ENCODE peak calls at places on chromosome 21, in four cellular contexts. One of them, this sample, is unnamed. For H3K4me1, the result is how much of the 10 kb centered on the place peaks cover.

GRCh38 chr21:44761011-44761729 is 40.5 kb downstream of the UBE2G2 start:
- DNase-seq in CD4-positive, CD25-positive, alpha-beta regulatory T cell: no peak
- DNase-seq in left ventricle myocardium inferior: no peak
- DNase-seq in small intestine: peak
- DNase-seq in this sample: no peak

GRCh38 chr21:44438531-44439210 is 16.6 kb upstream of the LRRC3 start:
- DNase-seq in small intestine: peak
- DNase-seq in CD4-positive, CD25-positive, alpha-beta regulatory T cell: no peak
- DNase-seq in left ventricle myocardium inferior: peak
- DNase-seq in this sample: no peak

GRCh38 chr21:35801388-35801787 is 258.9 kb downstream of the SETD4 start:
- DNase-seq in small intestine: no peak
- DNase-seq in CD4-positive, CD25-positive, alpha-beta regulatory T cell: no peak
- DNase-seq in left ventricle myocardium inferior: no peak
- DNase-seq in this sample: no peak

GRCh38 chr21:44734841-44735240 is 23.5 kb upstream of the TSPEAR start:
- DNase-seq in small intestine: no peak
- DNase-seq in left ventricle myocardium inferior: no peak
- DNase-seq in CD4-positive, CD25-positive, alpha-beta regulatory T cell: no peak
- DNase-seq in this sample: no peak

GRCh38 chr21:44800103-44800502 is 1.5 kb downstream of the UBE2G2 start:
- DNase-seq in left ventricle myocardium inferior: no peak
- DNase-seq in CD4-positive, CD25-positive, alpha-beta regulatory T cell: no peak
- DNase-seq in small intestine: peak
- DNase-seq in this sample: no peak

GRCh38 chr21:41112740-41113692 is 54.9 kb upstream of the BACE2 start:
- DNase-seq in small intestine: peak
- DNase-seq in left ventricle myocardium inferior: no peak
- DNase-seq in CD4-positive, CD25-positive, alpha-beta regulatory T cell: no peak
- DNase-seq in this sample: no peak

GRCh38 chr21:24716306-24716918 is 890.9 kb downstream of the MRPL39 start:
- DNase-seq in CD4-positive, CD25-positive, alpha-beta regulatory T cell: no peak
- DNase-seq in small intestine: no peak
- DNase-seq in left ventricle myocardium inferior: no peak
- DNase-seq in this sample: no peak

GRCh38 chr21:29187939-29188338 is 57.5 kb downstream of the MAP3K7CL start:
- DNase-seq in CD4-positive, CD25-positive, alpha-beta regulatory T cell: no peak
- DNase-seq in small intestine: peak
- DNase-seq in left ventricle myocardium inferior: no peak
- DNase-seq in this sample: no peak

GRCh38 chr21:45279446-45280177 is 8.1 kb downstream of the POFUT2 start:
- DNase-seq in left ventricle myocardium inferior: no peak
- DNase-seq in CD4-positive, CD25-positive, alpha-beta regulatory T cell: no peak
- DNase-seq in small intestine: no peak
- DNase-seq in this sample: no peak

GRCh38 chr21:35351434-35351833 is 302.3 kb upstream of the RUNX1 start:
- DNase-seq in small intestine: no peak
- DNase-seq in left ventricle myocardium inferior: no peak
- DNase-seq in CD4-positive, CD25-positive, alpha-beta regulatory T cell: no peak
- DNase-seq in this sample: no peak

DNA sequence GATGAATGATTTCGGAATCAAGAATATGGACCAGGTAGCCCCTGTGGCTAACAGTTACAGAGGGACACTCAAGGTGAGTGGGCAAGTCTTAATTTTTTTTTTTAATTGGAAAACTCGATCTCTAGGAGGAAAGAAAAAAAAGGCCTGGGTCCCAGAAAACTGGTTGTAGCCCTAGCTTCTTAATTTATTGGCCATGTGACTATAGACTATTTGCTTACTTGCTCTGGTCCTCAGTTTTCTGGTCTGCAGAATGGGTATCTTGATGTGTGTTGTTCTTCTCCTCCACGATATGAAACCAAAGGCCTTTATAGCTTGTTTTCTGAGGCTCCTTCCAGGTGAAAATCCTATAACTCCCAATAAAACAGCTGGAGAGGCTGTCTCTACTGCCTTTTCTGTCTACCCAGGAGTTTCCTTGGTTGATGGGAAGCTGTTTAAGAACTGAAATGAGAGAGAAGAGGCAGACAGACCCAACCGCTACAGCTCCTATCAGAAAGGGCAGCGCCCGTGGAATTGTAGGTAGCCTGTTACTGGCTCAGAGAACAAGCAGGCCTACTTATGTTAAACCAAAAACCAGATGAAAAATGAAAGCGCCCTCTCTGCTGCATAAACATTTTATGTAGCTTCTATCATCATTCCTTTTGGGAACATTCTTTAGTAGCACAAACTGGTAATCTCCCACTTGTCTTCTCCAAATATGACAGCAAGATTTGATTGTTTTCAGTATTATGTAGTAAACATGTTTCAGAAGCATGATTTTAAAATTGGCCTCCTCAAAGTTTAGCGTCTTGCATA is 4.5 kb downstream of the ETS2 start:
- DNase-seq in small intestine: no peak
- DNase-seq in CD4-positive, CD25-positive, alpha-beta regulatory T cell: no peak
- DNase-seq in left ventricle myocardium inferior: no peak
- DNase-seq in this sample: no peak
- H3K4me3 ChIP-seq in small intestine: no peak
- H3K4me3 ChIP-seq in CD4-positive, CD25-positive, alpha-beta regulatory T cell: no peak
- H3K4me3 ChIP-seq in left ventricle myocardium inferior: peak
- H3K4me3 ChIP-seq in this sample: no peak

GRCh38 chr21:39007532-39007931 is 175.7 kb downstream of the PSMG1 start:
- DNase-seq in left ventricle myocardium inferior: no peak
- DNase-seq in small intestine: no peak
- DNase-seq in CD4-positive, CD25-positive, alpha-beta regulatory T cell: no peak
- DNase-seq in this sample: no peak
- H3K27ac ChIP-seq in left ventricle myocardium inferior: peak
- H3K27ac ChIP-seq in small intestine: no peak
- H3K27ac ChIP-seq in CD4-positive, CD25-positive, alpha-beta regulatory T cell: no peak
- H3K27ac ChIP-seq in this sample: no peak

GRCh38 chr21:27359141-27359540 is 392.3 kb upstream of the ADAMTS5 start:
- DNase-seq in small intestine: no peak
- DNase-seq in CD4-positive, CD25-positive, alpha-beta regulatory T cell: no peak
- DNase-seq in left ventricle myocardium inferior: no peak
- DNase-seq in this sample: no peak
- H3K4me1 ChIP-seq in small intestine: under half
- H3K4me1 ChIP-seq in CD4-positive, CD25-positive, alpha-beta regulatory T cell: under half
- H3K4me1 ChIP-seq in left ventricle myocardium inferior: under half
- H3K4me1 ChIP-seq in this sample: under half

GRCh38 chr21:36901575-36901974 is 64.9 kb downstream of the HLCS start:
- DNase-seq in small intestine: no peak
- DNase-seq in CD4-positive, CD25-positive, alpha-beta regulatory T cell: no peak
- DNase-seq in left ventricle myocardium inferior: no peak
- DNase-seq in this sample: no peak
- H3K4me3 ChIP-seq in small intestine: no peak
- H3K4me3 ChIP-seq in CD4-positive, CD25-positive, alpha-beta regulatory T cell: no peak
- H3K4me3 ChIP-seq in left ventricle myocardium inferior: no peak
- H3K4me3 ChIP-seq in this sample: no peak

GRCh38 chr21:34131586-34131985 is 58.2 kb downstream of the MRPS6 start:
- DNase-seq in left ventricle myocardium inferior: no peak
- DNase-seq in CD4-positive, CD25-positive, alpha-beta regulatory T cell: no peak
- DNase-seq in small intestine: no peak
- DNase-seq in this sample: no peak

GRCh38 chr21:34129039-34129891 is 55.9 kb downstream of the MRPS6 start:
- DNase-seq in left ventricle myocardium inferior: peak
- DNase-seq in small intestine: peak
- DNase-seq in CD4-positive, CD25-positive, alpha-beta regulatory T cell: peak
- DNase-seq in this sample: peak

GRCh38 chr21:34130598-34130985 is 57.2 kb downstream of the MRPS6 start:
- DNase-seq in small intestine: no peak
- DNase-seq in CD4-positive, CD25-positive, alpha-beta regulatory T cell: no peak
- DNase-seq in left ventricle myocardium inferior: no peak
- DNase-seq in this sample: no peak

GRCh38 chr21:34128674-34129038 is 55.3 kb downstream of the MRPS6 start:
- DNase-seq in CD4-positive, CD25-positive, alpha-beta regulatory T cell: no peak
- DNase-seq in left ventricle myocardium inferior: no peak
- DNase-seq in small intestine: no peak
- DNase-seq in this sample: no peak

GRCh38 chr21:34129971-34130597 is 56.7 kb downstream of the MRPS6 start:
- DNase-seq in left ventricle myocardium inferior: no peak
- DNase-seq in small intestine: no peak
- DNase-seq in CD4-positive, CD25-positive, alpha-beta regulatory T cell: no peak
- DNase-seq in this sample: no peak
- H3K27ac ChIP-seq in left ventricle myocardium inferior: peak
- H3K27ac ChIP-seq in small intestine: no peak
- H3K27ac ChIP-seq in CD4-positive, CD25-positive, alpha-beta regulatory T cell: peak
- H3K27ac ChIP-seq in this sample: peak

DNA sequence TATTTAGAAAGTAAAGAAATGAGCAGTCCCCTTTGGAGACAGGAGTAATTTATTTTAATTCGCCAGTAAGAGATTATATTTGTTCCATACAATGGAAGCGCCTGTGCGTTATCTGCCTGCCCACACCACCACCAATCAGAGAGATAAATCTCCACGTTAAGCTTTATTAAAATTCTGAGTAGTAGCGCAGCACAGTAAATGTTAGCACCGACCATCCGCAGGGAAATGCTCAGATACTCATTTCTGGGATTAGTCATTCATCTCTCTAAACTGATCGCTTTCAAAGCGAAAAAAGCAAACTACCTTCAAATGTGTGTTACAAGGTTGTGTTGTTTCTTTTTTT is 1.2 kb downstream of the ETS2 start:
- DNase-seq in small intestine: no peak
- DNase-seq in left ventricle myocardium inferior: no peak
- DNase-seq in CD4-positive, CD25-positive, alpha-beta regulatory T cell: no peak
- DNase-seq in this sample: no peak
- H3K4me1 ChIP-seq in small intestine: under half
- H3K4me1 ChIP-seq in left ventricle myocardium inferior: half or more
- H3K4me1 ChIP-seq in CD4-positive, CD25-positive, alpha-beta regulatory T cell: under half
- H3K4me1 ChIP-seq in this sample: under half

GRCh38 chr21:42784276-42784675 is 95.1 kb downstream of the WDR4 start:
- DNase-seq in left ventricle myocardium inferior: no peak
- DNase-seq in small intestine: no peak
- DNase-seq in CD4-positive, CD25-positive, alpha-beta regulatory T cell: no peak
- DNase-seq in this sample: no peak

GRCh38 chr21:42782723-42783247 is 96.6 kb downstream of the WDR4 start:
- DNase-seq in small intestine: peak
- DNase-seq in CD4-positive, CD25-positive, alpha-beta regulatory T cell: no peak
- DNase-seq in left ventricle myocardium inferior: no peak
- DNase-seq in this sample: no peak

GRCh38 chr21:42781150-42781980 is 98.0 kb downstream of the WDR4 start:
- DNase-seq in small intestine: peak
- DNase-seq in CD4-positive, CD25-positive, alpha-beta regulatory T cell: no peak
- DNase-seq in left ventricle myocardium inferior: no peak
- DNase-seq in this sample: no peak

GRCh38 chr21:42779431-42779861 is 99.9 kb downstream of the WDR4 start:
- DNase-seq in left ventricle myocardium inferior: no peak
- DNase-seq in small intestine: no peak
- DNase-seq in CD4-positive, CD25-positive, alpha-beta regulatory T cell: no peak
- DNase-seq in this sample: no peak

GRCh38 chr21:42781981-42782722 is 97.2 kb downstream of the WDR4 start:
- DNase-seq in CD4-positive, CD25-positive, alpha-beta regulatory T cell: no peak
- DNase-seq in left ventricle myocardium inferior: no peak
- DNase-seq in small intestine: peak
- DNase-seq in this sample: no peak
- H3K4me3 ChIP-seq in CD4-positive, CD25-positive, alpha-beta regulatory T cell: no peak
- H3K4me3 ChIP-seq in left ventricle myocardium inferior: peak
- H3K4me3 ChIP-seq in small intestine: no peak
- H3K4me3 ChIP-seq in this sample: no peak

DNA sequence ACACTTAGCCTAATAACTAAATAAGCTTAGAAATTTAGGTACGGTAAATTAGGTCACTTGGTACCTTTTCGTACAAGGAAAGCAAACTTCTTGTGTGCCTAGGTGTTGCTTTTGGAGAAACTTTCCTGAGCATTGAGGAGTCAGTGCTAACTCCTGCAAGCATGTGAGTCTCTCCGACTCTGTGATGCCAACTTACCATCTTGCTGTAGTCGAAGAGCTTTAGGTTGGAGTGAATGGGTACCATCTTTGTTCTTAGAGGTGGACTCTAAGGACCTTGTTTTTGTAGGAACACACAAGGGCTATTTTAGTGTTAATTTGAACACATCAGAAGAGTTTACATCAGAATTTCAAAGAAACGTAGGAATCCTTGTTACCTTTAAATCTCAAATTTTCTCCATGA is 688.9 kb downstream of the USP25 start:
- DNase-seq in CD4-positive, CD25-positive, alpha-beta regulatory T cell: no peak
- DNase-seq in small intestine: no peak
- DNase-seq in left ventricle myocardium inferior: no peak
- DNase-seq in this sample: no peak
- H3K27ac ChIP-seq in CD4-positive, CD25-positive, alpha-beta regulatory T cell: no peak
- H3K27ac ChIP-seq in small intestine: no peak
- H3K27ac ChIP-seq in left ventricle myocardium inferior: peak
- H3K27ac ChIP-seq in this sample: no peak